ENCODE peak calls at places on chromosomes 6 and 20, in five cellular contexts. Y is astrocyte of the cerebellum, W is heart left ventricle, Q is MM.1S, H is left ventricle myocardium inferior. P is an unnamed sample.
A peak's percentile ranks its signal among the peaks of the same experiment; 100 is the strongest.

GRCh38 chr20:3651204-3651970 is 11.8 kb downstream of the GFRA4 start:
- DNase-seq in Y (no peak), W (no peak), Q (peak; percentile 14), H (no peak), P (no peak)

GRCh38 chr6:37653933-37654565 is 43.6 kb downstream of the MDGA1 start:
- DNase-seq in Y (no peak), W (no peak), Q (peak; percentile 65), H (no peak), P (no peak)

GRCh38 chr6:41546866-41547798 is 951 bp downstream of the FOXP4 start:
- DNase-seq in Y (no peak), W (peak; percentile 42), Q (peak; percentile 33), H (peak; percentile 42), P (no peak)

GRCh38 chr6:134678436-134678889 is 271.4 kb downstream of the ALDH8A1 start:
- DNase-seq in Y (peak; percentile 91), W (peak; percentile 59), Q (no peak), H (peak; percentile 62), P (no peak)

GRCh38 chr20:38123021-38123587 is 42.0 kb downstream of the TGM2 start:
- DNase-seq in Y (no peak), W (no peak), Q (no peak), H (no peak), P (no peak)

GRCh38 chr20:46305331-46305972 is 2.8 kb downstream of the CDH22 start:
- DNase-seq in Y (no peak), W (no peak), Q (no peak), H (no peak), P (no peak)

GRCh38 chr20:63978319-63979220 is 872 bp downstream of the SAMD10 start:
- DNase-seq in Y (no peak), W (peak; percentile 86), Q (peak; percentile 83), H (peak; percentile 78), P (no peak)

GRCh38 chr6:159061805-159062563 is 17.2 kb upstream of the TAGAP start:
- DNase-seq in Y (no peak), W (no peak), Q (no peak), H (no peak), P (no peak)

GRCh38 chr6:43812850-43813584 is 43.0 kb downstream of the VEGFA start:
- DNase-seq in Y (no peak), W (no peak), Q (no peak), H (no peak), P (no peak)

GRCh38 chr20:46978871-46979536 is 84.4 kb downstream of the EYA2 start:
- DNase-seq in Y (no peak), W (no peak), Q (no peak), H (peak; percentile 23), P (no peak)

GRCh38 chr6:37051138-37052026 is 45.9 kb downstream of the FGD2 start:
- DNase-seq in Y (peak; percentile 32), W (peak; percentile 89), Q (peak; percentile 87), H (peak; percentile 92), P (no peak)

GRCh38 chr6:122869437-122870024 is 80.5 kb downstream of the SMPDL3A start:
- DNase-seq in Y (peak; percentile 36), W (no peak), Q (peak; percentile 56), H (no peak), P (no peak)

GRCh38 chr6:30875244-30876038 is 8.9 kb upstream of the DDR1 start:
- DNase-seq in Y (no peak), W (no peak), Q (no peak), H (no peak), P (no peak)

GRCh38 chr20:38680492-38681118 is 43.7 kb upstream of the SLC32A1 start:
- DNase-seq in Y (peak; percentile 6), W (peak; percentile 16), Q (peak; percentile 40), H (no peak), P (no peak)

GRCh38 chr6:138944412-138944811 is 43.6 kb downstream of the REPS1 start:
- DNase-seq in Y (peak; percentile 23), W (no peak), Q (no peak), H (no peak), P (no peak)

GRCh38 chr6:167574431-167575097 is 249.7 kb downstream of the TTLL2 start:
- DNase-seq in Y (no peak), W (no peak), Q (no peak), H (peak; percentile 63), P (no peak)

GRCh38 chr20:10282930-10283556 is 64.4 kb downstream of the SNAP25 start:
- DNase-seq in Y (no peak), W (no peak), Q (no peak), H (no peak), P (peak; percentile 83)

GRCh38 chr6:105810105-105810921 is 275.8 kb upstream of the PRDM1 start:
- DNase-seq in Y (no peak), W (peak; percentile 49), Q (peak; percentile 73), H (peak; percentile 27), P (peak; percentile 81)

GRCh38 chr6:121711472-121711871 is 276.0 kb downstream of the GJA1 start:
- DNase-seq in Y (no peak), W (peak; percentile 64), Q (no peak), H (no peak), P (no peak)

GRCh38 chr6:79034865-79035264 is 43.2 kb downstream of the PHIP start:
- DNase-seq in Y (no peak), W (no peak), Q (no peak), H (no peak), P (no peak)

GRCh38 chr20:32518593-32519366 is 66.4 kb downstream of the NOL4L start:
- DNase-seq in Y (no peak), W (no peak), Q (no peak), H (no peak), P (no peak)

GRCh38 chr6:20166226-20166625 is 46.0 kb downstream of the MBOAT1 start:
- DNase-seq in Y (no peak), W (no peak), Q (no peak), H (no peak), P (no peak)

GRCh38 chr6:70124882-70125535 is 177.9 kb downstream of the COL9A1 start:
- DNase-seq in Y (no peak), W (no peak), Q (no peak), H (no peak), P (peak; percentile 9)

GRCh38 chr6:39330476-39330875 is 8.0 kb upstream of the KCNK16 start:
- DNase-seq in Y (no peak), W (peak; percentile 32), Q (no peak), H (peak; percentile 48), P (no peak)

GRCh38 chr20:46028772-46029371 is at the start of gene SLC12A5:
- DNase-seq in Y (no peak), W (no peak), Q (no peak), H (no peak), P (no peak)

GRCh38 chr6:127517698-127518097 is 1.4 kb downstream of the MTCL3 start:
- DNase-seq in Y (no peak), W (no peak), Q (no peak), H (no peak), P (no peak)

GRCh38 chr6:127518212-127518709 is 874 bp downstream of the MTCL3 start:
- DNase-seq in Y (no peak), W (no peak), Q (no peak), H (no peak), P (no peak)

GRCh38 chr6:127519469-127519785 is 292 bp upstream of the MTCL3 start:
- DNase-seq in Y (no peak), W (no peak), Q (no peak), H (no peak), P (no peak)

GRCh38 chr6:127520061-127520460 is 926 bp upstream of the MTCL3 start:
- DNase-seq in Y (no peak), W (no peak), Q (peak; percentile 10), H (no peak), P (no peak)

GRCh38 chr6:127518710-127519468 is at the start of gene MTCL3:
- DNase-seq in Y (peak; percentile 49), W (peak; percentile 66), Q (no peak), H (peak; percentile 29), P (no peak)
- H3K4me3 ChIP-seq in Y (peak within 1 kb of the TSS; percentile 59), W (no peak within 1 kb of the TSS), Q (no peak within 1 kb of the TSS), H (peak within 1 kb of the TSS; percentile 56), P (peak within 1 kb of the TSS; percentile 2)

GRCh38 chr6:95292011-95292410 is 285.3 kb upstream of the MANEA start:
- DNase-seq in Y (no peak), W (no peak), Q (no peak), H (no peak), P (no peak)

GRCh38 chr6:95294047-95294446 is 283.3 kb upstream of the MANEA start:
- DNase-seq in Y (no peak), W (no peak), Q (no peak), H (no peak), P (no peak)

DNA sequence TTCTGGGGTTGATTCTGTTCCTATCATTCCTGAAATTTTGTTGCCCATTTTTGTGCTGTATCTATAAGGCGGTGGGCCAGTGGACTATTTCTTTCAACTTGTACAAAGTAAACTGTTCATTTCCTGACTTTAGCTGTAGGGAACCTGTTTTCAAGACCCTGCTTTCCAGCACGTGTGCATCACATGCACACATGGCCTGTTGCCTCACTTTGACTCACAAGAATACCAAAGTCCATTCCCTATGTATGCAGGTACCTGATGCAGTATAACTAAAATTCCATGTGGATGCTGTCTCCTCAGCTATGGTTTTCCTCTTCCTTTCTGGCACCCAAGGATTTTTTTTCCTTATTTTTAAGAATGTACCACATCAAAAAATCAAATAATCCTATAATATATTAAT is 284.1 kb upstream of the MANEA start:
- DNase-seq in Y (no peak), W (no peak), Q (no peak), H (no peak), P (no peak)
- H3K4me3 ChIP-seq in Y (no peak overlapping the region), W (no peak overlapping the region), Q (no peak overlapping the region), H (no peak overlapping the region), P (no peak overlapping the region)

DNA sequence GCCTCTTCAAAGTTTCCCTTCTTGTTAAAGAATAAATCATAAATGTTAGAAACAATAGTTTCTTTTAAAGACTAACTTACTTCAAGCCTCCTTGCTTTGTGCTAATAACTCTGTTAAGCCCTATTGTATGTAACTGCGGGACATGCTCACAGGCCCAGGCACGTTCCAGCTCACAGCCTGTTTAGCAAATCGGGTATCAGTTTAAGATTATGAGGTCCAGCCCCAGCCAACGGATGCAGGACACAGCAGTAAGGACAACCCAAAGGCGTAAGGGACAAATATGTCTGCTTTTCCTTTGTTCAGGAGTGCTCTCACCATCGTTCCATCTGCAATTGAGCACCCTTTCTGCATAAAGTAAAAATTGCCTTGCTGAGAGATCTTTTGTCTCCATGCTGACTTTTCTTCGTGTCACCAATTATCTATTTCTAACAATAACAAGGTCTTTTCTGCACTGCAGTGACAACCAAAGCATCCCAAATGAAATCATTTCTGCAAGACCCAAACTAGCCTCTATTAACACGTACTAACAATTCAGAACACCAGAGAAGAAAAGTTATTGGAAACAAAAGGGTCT is 1.4 kb downstream of the C6orf52 start:
- DNase-seq in Y (no peak), W (no peak), Q (no peak), H (no peak), P (no peak)
- H3K4me3 ChIP-seq in Y (peak overlapping the region; percentile 96), W (peak overlapping the region; percentile 77), Q (peak overlapping the region; percentile 84), H (peak overlapping the region; percentile 78), P (peak overlapping the region; percentile 98)

DNA sequence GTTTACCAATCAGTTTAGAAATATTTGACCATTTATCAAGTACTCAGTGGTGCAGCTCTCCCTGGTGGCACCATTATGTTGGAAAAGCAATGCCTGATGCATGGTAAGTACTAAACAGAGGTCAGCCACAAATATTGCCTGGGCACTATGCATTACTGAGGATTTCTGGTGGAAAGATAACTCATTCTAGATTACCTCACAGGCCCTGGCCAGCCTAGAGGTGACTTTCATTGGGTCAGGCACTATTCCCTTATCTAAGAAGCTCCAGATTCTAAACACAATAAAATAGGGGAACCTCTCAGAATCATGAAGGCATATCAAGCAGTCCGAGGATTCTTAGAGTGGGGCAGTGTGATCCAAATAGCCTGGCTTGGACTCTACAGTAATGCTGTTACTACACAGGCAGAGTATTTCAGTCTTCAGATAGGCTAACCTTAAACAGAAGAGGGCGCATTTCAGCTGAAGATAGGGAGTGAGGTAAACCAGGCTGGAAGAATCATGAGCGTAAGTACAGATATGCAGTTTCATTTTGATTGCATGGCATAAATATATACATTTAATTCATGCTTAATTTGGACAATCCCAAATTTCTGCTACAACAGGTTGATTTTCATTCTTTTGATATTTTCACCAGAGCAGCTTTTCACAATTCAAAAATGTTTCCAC is 12.1 kb downstream of the LGSN start:
- DNase-seq in Y (no peak), W (no peak), Q (peak; percentile 46), H (no peak), P (no peak)
- H3K4me3 ChIP-seq in Y (no peak overlapping the region), W (no peak overlapping the region), Q (no peak overlapping the region), H (no peak overlapping the region), P (no peak overlapping the region)